ENCODE peak calls at places on chromosomes 6 and 20, in nine cellular contexts. O, D, M, V, R, J, N, K and Y are unnamed samples.

GRCh38 chr6:28105286-28105685 is 19.1 kb upstream of the ZSCAN16 start:
- DNase-seq in V (peak), O (peak), D (peak), R (no peak), K (no peak), N (no peak), J (peak), M (no peak), Y (peak)

GRCh38 chr6:34331361-34332050 is 61.0 kb downstream of the NUDT3 start:
- DNase-seq in M (no peak), J (no peak), N (no peak), K (no peak), D (no peak), R (no peak), O (no peak), V (no peak), Y (no peak)

GRCh38 chr6:45487645-45488044 is 109.9 kb upstream of the SUPT3H start:
- DNase-seq in K (no peak), J (peak), N (no peak), V (no peak), M (no peak), D (no peak), O (no peak), R (no peak), Y (no peak)

GRCh38 chr6:109455502-109456282 is at the start of gene MICAL1:
- DNase-seq in O (peak), V (peak), K (peak), D (peak), M (peak), R (peak), N (peak), J (peak), Y (peak)

GRCh38 chr6:11769816-11770545 is 8.6 kb downstream of the ADTRP start:
- DNase-seq in O (peak), K (peak), D (no peak), N (no peak), J (no peak), R (peak), V (no peak), M (no peak), Y (peak)

GRCh38 chr6:90123796-90124195 is 172.8 kb downstream of the BACH2 start:
- DNase-seq in V (no peak), N (no peak), J (no peak), K (no peak), D (no peak), R (no peak), M (no peak), O (no peak), Y (no peak)

GRCh38 chr6:43575105-43575771 is 600 bp downstream of the XPO5 start:
- DNase-seq in M (peak), D (peak), N (peak), R (peak), K (peak), O (peak), J (no peak), V (peak), Y (peak)

GRCh38 chr20:51412991-51413471 is 129.5 kb downstream of the NFATC2 start:
- DNase-seq in O (peak), R (no peak), D (no peak), K (no peak), J (no peak), V (no peak), M (no peak), N (peak), Y (peak)

GRCh38 chr20:63829598-63829942 is 1.5 kb downstream of the ZBTB46 start:
- DNase-seq in J (no peak), V (no peak), O (no peak), R (no peak), K (no peak), M (no peak), D (no peak), N (no peak), Y (no peak)

GRCh38 chr20:33933469-33933909 is 60.2 kb upstream of the RALY start:
- DNase-seq in K (peak), D (peak), N (peak), R (peak), V (peak), J (peak), M (peak), O (peak), Y (peak)

GRCh38 chr6:60754879-60755278 is 1531.1 kb downstream of the KHDRBS2 start:
- DNase-seq in R (no peak), V (no peak), D (no peak), M (no peak), N (no peak), K (no peak), O (peak), J (no peak), Y (no peak)

GRCh38 chr20:24755411-24755922 is 193.6 kb upstream of the CST7 start:
- DNase-seq in J (no peak), R (no peak), M (no peak), V (no peak), K (peak), O (no peak), N (no peak), D (no peak), Y (no peak)